ENCODE peak calls at places on chromosomes 4 and X, in four cellular contexts. D, W, I and C are unnamed samples.
A peak's percentile ranks its signal among the peaks of the same experiment; 100 is the strongest.

GRCh38 chrX:151151668-151152267 is 24.6 kb upstream of the GPR50 start:
- DNase-seq in D (peak; percentile 14), W (peak; percentile 55), I (no peak), C (peak; percentile 66)

GRCh38 chr4:156193800-156194199 is 240.1 kb upstream of the CTSO start:
- DNase-seq in D (no peak), W (no peak), I (no peak), C (no peak)

GRCh38 chr4:113810906-113811305 is 49.4 kb upstream of the CAMK2D start:
- DNase-seq in D (no peak), W (no peak), I (no peak), C (no peak)

GRCh38 chr4:152640058-152640921 is 39.5 kb downstream of the TMEM154 start:
- DNase-seq in D (no peak), W (peak; percentile 42), I (no peak), C (no peak)

GRCh38 chr4:83629945-83630684 is 94.2 kb downstream of the GPAT3 start:
- DNase-seq in D (no peak), W (peak; percentile 84), I (no peak), C (no peak)

GRCh38 chr4:120842046-120842445 is 80.5 kb downstream of the PRDM5 start:
- DNase-seq in D (no peak), W (no peak), I (no peak), C (no peak)

GRCh38 chr4:177569443-177569842 is 127.2 kb upstream of the AGA start:
- DNase-seq in D (no peak), W (no peak), I (no peak), C (no peak)

GRCh38 chr4:75255261-75255660 is 258.9 kb downstream of the RCHY1 start:
- DNase-seq in D (no peak), W (no peak), I (no peak), C (no peak)

GRCh38 chrX:11423362-11423818 is 130.2 kb downstream of the AMELX start:
- DNase-seq in D (no peak), W (peak; percentile 34), I (peak; percentile 17), C (no peak)

GRCh38 chr4:168021666-168022065 is 70.7 kb upstream of the ANXA10 start:
- DNase-seq in D (no peak), W (no peak), I (no peak), C (no peak)

GRCh38 chrX:15320297-15320696 is 4.9 kb upstream of the ASB11 start:
- DNase-seq in D (no peak), W (no peak), I (no peak), C (no peak)

GRCh38 chrX:110280954-110281353 is 36.9 kb downstream of the AMMECR1 start:
- DNase-seq in D (no peak), W (no peak), I (no peak), C (no peak)

GRCh38 chr4:7387925-7388324 is 46.8 kb downstream of the PSAPL1 start:
- DNase-seq in D (no peak), W (no peak), I (no peak), C (no peak)

GRCh38 chr4:10031663-10032590 is 10.6 kb upstream of the SLC2A9 start:
- DNase-seq in D (no peak), W (no peak), I (no peak), C (no peak)

GRCh38 chrX:34332336-34332735 is 200.2 kb upstream of the FAM47A start:
- DNase-seq in D (no peak), W (no peak), I (no peak), C (peak; percentile 5)

GRCh38 chrX:16785247-16786138 is 773 bp upstream of the TXLNG start:
- DNase-seq in D (no peak), W (no peak), I (no peak), C (no peak)

GRCh38 chr4:40228497-40229365 is 31.9 kb downstream of the RHOH start:
- DNase-seq in D (no peak), W (peak; percentile 48), I (peak; percentile 77), C (peak; percentile 27)

GRCh38 chr4:158043971-158044618 is 128.7 kb downstream of the GASK1B start:
- DNase-seq in D (no peak), W (no peak), I (no peak), C (no peak)

GRCh38 chr4:152784490-152785195 is 4.9 kb downstream of the ARFIP1 start:
- DNase-seq in D (peak; percentile 5), W (peak; percentile 39), I (no peak), C (peak; percentile 69)

DNA sequence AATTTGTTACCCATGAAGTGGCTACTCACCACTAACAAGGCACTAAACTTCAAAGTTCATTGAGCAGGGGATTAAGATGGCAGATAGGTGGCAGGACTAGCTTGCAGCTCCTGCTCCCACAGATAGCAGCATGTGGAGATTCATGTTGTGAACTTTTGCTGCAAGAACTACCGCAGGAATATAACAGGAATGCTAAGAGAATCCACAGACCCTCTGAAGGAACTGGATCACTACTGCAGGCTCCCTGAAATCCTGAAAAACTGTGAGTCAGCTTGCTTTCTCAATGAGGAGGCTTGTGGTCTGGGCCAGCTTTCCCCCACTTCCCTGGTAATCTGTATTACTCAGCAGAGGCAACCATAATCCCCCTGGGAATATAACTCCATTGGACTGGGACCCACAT is 118.5 kb upstream of the VCX2 start:
- DNase-seq in D (no peak), W (no peak), I (no peak), C (no peak)
- TF ChIP-seq SP1 in D (no peak), W (no peak), I (no peak), C (no peak)

GRCh38 chrX:68828740-68829593 is at the start of gene EFNB1:
- DNase-seq in D (peak; percentile 86), W (peak; percentile 70), I (peak; percentile 42), C (peak; percentile 85)

GRCh38 chrX:68830486-68831404 is 1.9 kb downstream of the EFNB1 start:
- DNase-seq in D (no peak), W (no peak), I (no peak), C (no peak)

GRCh38 chrX:68827848-68828562 is 816 bp upstream of the EFNB1 start:
- DNase-seq in D (peak; percentile 55), W (peak; percentile 66), I (no peak), C (peak; percentile 80)

GRCh38 chrX:68831405-68832100 is 2.7 kb downstream of the EFNB1 start:
- DNase-seq in D (no peak), W (no peak), I (no peak), C (no peak)

GRCh38 chrX:68829594-68830485 is 1.0 kb downstream of the EFNB1 start:
- DNase-seq in D (no peak), W (no peak), I (no peak), C (no peak)
- TF ChIP-seq FOXM1 in D (no peak), W (no peak), I (no peak), C (no peak)

GRCh38 chrX:79444694-79445093 is 77.6 kb upstream of the ITM2A start:
- DNase-seq in D (no peak), W (no peak), I (no peak), C (no peak)
- TF ChIP-seq SP1 in D (no peak), W (no peak), I (no peak), C (no peak)

GRCh38 chr4:17613761-17614415 is 553 bp upstream of the MED28 start:
- DNase-seq in D (peak; percentile 50), W (no peak), I (no peak), C (peak; percentile 47)
- TF ChIP-seq FOXM1 in D (no peak), W (no peak), I (no peak), C (no peak)

GRCh38 chr4:48175328-48175727 is 41.3 kb upstream of the TXK start:
- DNase-seq in D (no peak), W (no peak), I (no peak), C (no peak)

GRCh38 chr4:48180234-48180633 is 46.2 kb upstream of the TXK start:
- DNase-seq in D (no peak), W (no peak), I (no peak), C (no peak)

GRCh38 chr4:48178931-48179330 is 44.9 kb upstream of the TXK start:
- DNase-seq in D (no peak), W (no peak), I (no peak), C (no peak)

GRCh38 chr4:48173055-48173991 is 39.3 kb upstream of the TXK start:
- DNase-seq in D (no peak), W (peak; percentile 53), I (peak; percentile 55), C (no peak)

GRCh38 chr4:48175806-48176205 is 41.8 kb upstream of the TXK start:
- DNase-seq in D (no peak), W (no peak), I (no peak), C (no peak)
- TF ChIP-seq SP1 in D (no peak), W (no peak), I (no peak), C (no peak)

GRCh38 chr4:89586318-89586717 is 250.6 kb downstream of the SNCA start:
- DNase-seq in D (no peak), W (no peak), I (no peak), C (no peak)

GRCh38 chr4:89590102-89590501 is 246.9 kb downstream of the SNCA start:
- DNase-seq in D (no peak), W (no peak), I (no peak), C (no peak)

GRCh38 chr4:89587364-89587763 is 249.6 kb downstream of the SNCA start:
- DNase-seq in D (no peak), W (no peak), I (no peak), C (no peak)

GRCh38 chr4:89588366-89588765 is 248.6 kb downstream of the SNCA start:
- DNase-seq in D (no peak), W (no peak), I (no peak), C (no peak)

GRCh38 chr4:89586864-89587263 is 250.1 kb downstream of the SNCA start:
- DNase-seq in D (no peak), W (no peak), I (no peak), C (no peak)
- TF ChIP-seq FOXM1 in D (no peak), W (no peak), I (no peak), C (no peak)